ENCODE peak calls at places on chromosomes 3 and 15, in eight cellular contexts. One of them, this sample, is unnamed.

GRCh38 chr3:63635186-63635585 is 17.3 kb upstream of the SNTN start:
- DNase-seq in EL: no peak
- DNase-seq in NCI-H1417: no peak
- DNase-seq in caudate nucleus: no peak
- DNase-seq in activated CD4-positive, CD25-positive, alpha-beta regulatory T cell treated with anti-CD3 and anti-CD28 coated beads, Interleukin-2, amount 50 U/mL, for 72 hours: no peak
- DNase-seq in NCI-H1092: no peak
- DNase-seq in AG08396: no peak
- DNase-seq in M059J: no peak
- DNase-seq in this sample: no peak

GRCh38 chr3:29893024-29893554 is 612.2 kb downstream of the RBMS3 start:
- DNase-seq in EL: no peak
- DNase-seq in NCI-H1417: no peak
- DNase-seq in caudate nucleus: no peak
- DNase-seq in activated CD4-positive, CD25-positive, alpha-beta regulatory T cell treated with anti-CD3 and anti-CD28 coated beads, Interleukin-2, amount 50 U/mL, for 72 hours: no peak
- DNase-seq in NCI-H1092: no peak
- DNase-seq in AG08396: no peak
- DNase-seq in M059J: no peak
- DNase-seq in this sample: no peak

GRCh38 chr3:49716691-49717538 is 2.6 kb downstream of the AMIGO3 start:
- DNase-seq in EL: no peak
- DNase-seq in NCI-H1417: no peak
- DNase-seq in caudate nucleus: no peak
- DNase-seq in activated CD4-positive, CD25-positive, alpha-beta regulatory T cell treated with anti-CD3 and anti-CD28 coated beads, Interleukin-2, amount 50 U/mL, for 72 hours: peak
- DNase-seq in NCI-H1092: no peak
- DNase-seq in AG08396: no peak
- DNase-seq in M059J: no peak
- DNase-seq in this sample: no peak

GRCh38 chr3:86937306-86937791 is 53.6 kb downstream of the VGLL3 start:
- DNase-seq in EL: peak
- DNase-seq in NCI-H1417: no peak
- DNase-seq in caudate nucleus: no peak
- DNase-seq in activated CD4-positive, CD25-positive, alpha-beta regulatory T cell treated with anti-CD3 and anti-CD28 coated beads, Interleukin-2, amount 50 U/mL, for 72 hours: no peak
- DNase-seq in NCI-H1092: no peak
- DNase-seq in AG08396: peak
- DNase-seq in M059J: peak
- DNase-seq in this sample: no peak

GRCh38 chr3:197549261-197549885 is 6.4 kb downstream of the BDH1 start:
- DNase-seq in EL: no peak
- DNase-seq in NCI-H1417: no peak
- DNase-seq in caudate nucleus: no peak
- DNase-seq in activated CD4-positive, CD25-positive, alpha-beta regulatory T cell treated with anti-CD3 and anti-CD28 coated beads, Interleukin-2, amount 50 U/mL, for 72 hours: no peak
- DNase-seq in NCI-H1092: no peak
- DNase-seq in AG08396: no peak
- DNase-seq in M059J: no peak
- DNase-seq in this sample: no peak

GRCh38 chr3:35042210-35042960 is 596.9 kb upstream of the ARPP21 start:
- DNase-seq in EL: no peak
- DNase-seq in NCI-H1417: no peak
- DNase-seq in caudate nucleus: no peak
- DNase-seq in activated CD4-positive, CD25-positive, alpha-beta regulatory T cell treated with anti-CD3 and anti-CD28 coated beads, Interleukin-2, amount 50 U/mL, for 72 hours: no peak
- DNase-seq in NCI-H1092: peak
- DNase-seq in AG08396: no peak
- DNase-seq in M059J: no peak
- DNase-seq in this sample: no peak

GRCh38 chr3:139764936-139765335 is 87.2 kb upstream of the NMNAT3 start:
- DNase-seq in EL: peak
- DNase-seq in NCI-H1417: no peak
- DNase-seq in caudate nucleus: no peak
- DNase-seq in activated CD4-positive, CD25-positive, alpha-beta regulatory T cell treated with anti-CD3 and anti-CD28 coated beads, Interleukin-2, amount 50 U/mL, for 72 hours: no peak
- DNase-seq in NCI-H1092: no peak
- DNase-seq in AG08396: peak
- DNase-seq in M059J: peak
- DNase-seq in this sample: no peak

GRCh38 chr3:102090646-102091045 is 241.3 kb downstream of the NFKBIZ start:
- DNase-seq in EL: peak
- DNase-seq in NCI-H1417: no peak
- DNase-seq in caudate nucleus: no peak
- DNase-seq in activated CD4-positive, CD25-positive, alpha-beta regulatory T cell treated with anti-CD3 and anti-CD28 coated beads, Interleukin-2, amount 50 U/mL, for 72 hours: no peak
- DNase-seq in NCI-H1092: no peak
- DNase-seq in AG08396: no peak
- DNase-seq in M059J: peak
- DNase-seq in this sample: no peak

GRCh38 chr15:51735611-51736010 is 1.8 kb downstream of the LYSMD2 start:
- DNase-seq in EL: no peak
- DNase-seq in NCI-H1417: no peak
- DNase-seq in caudate nucleus: no peak
- DNase-seq in activated CD4-positive, CD25-positive, alpha-beta regulatory T cell treated with anti-CD3 and anti-CD28 coated beads, Interleukin-2, amount 50 U/mL, for 72 hours: no peak
- DNase-seq in NCI-H1092: no peak
- DNase-seq in AG08396: no peak
- DNase-seq in M059J: no peak
- DNase-seq in this sample: no peak

GRCh38 chr3:127031845-127032244 is 48.9 kb downstream of the PLXNA1 start:
- DNase-seq in EL: no peak
- DNase-seq in NCI-H1417: no peak
- DNase-seq in caudate nucleus: no peak
- DNase-seq in activated CD4-positive, CD25-positive, alpha-beta regulatory T cell treated with anti-CD3 and anti-CD28 coated beads, Interleukin-2, amount 50 U/mL, for 72 hours: no peak
- DNase-seq in NCI-H1092: no peak
- DNase-seq in AG08396: no peak
- DNase-seq in M059J: no peak
- DNase-seq in this sample: no peak

GRCh38 chr3:159208080-159208479 is 406.2 kb downstream of the MFSD1 start:
- DNase-seq in EL: no peak
- DNase-seq in NCI-H1417: peak
- DNase-seq in caudate nucleus: no peak
- DNase-seq in activated CD4-positive, CD25-positive, alpha-beta regulatory T cell treated with anti-CD3 and anti-CD28 coated beads, Interleukin-2, amount 50 U/mL, for 72 hours: no peak
- DNase-seq in NCI-H1092: no peak
- DNase-seq in AG08396: peak
- DNase-seq in M059J: peak
- DNase-seq in this sample: no peak

GRCh38 chr15:72358532-72359180 is 17.2 kb downstream of the HEXA start:
- DNase-seq in EL: peak
- DNase-seq in NCI-H1417: no peak
- DNase-seq in caudate nucleus: no peak
- DNase-seq in activated CD4-positive, CD25-positive, alpha-beta regulatory T cell treated with anti-CD3 and anti-CD28 coated beads, Interleukin-2, amount 50 U/mL, for 72 hours: no peak
- DNase-seq in NCI-H1092: no peak
- DNase-seq in AG08396: peak
- DNase-seq in M059J: peak
- DNase-seq in this sample: no peak

GRCh38 chr15:40767838-40768491 is 1.8 kb upstream of the C15orf62 start:
- DNase-seq in EL: no peak
- DNase-seq in NCI-H1417: no peak
- DNase-seq in caudate nucleus: no peak
- DNase-seq in activated CD4-positive, CD25-positive, alpha-beta regulatory T cell treated with anti-CD3 and anti-CD28 coated beads, Interleukin-2, amount 50 U/mL, for 72 hours: no peak
- DNase-seq in NCI-H1092: no peak
- DNase-seq in AG08396: no peak
- DNase-seq in M059J: no peak
- DNase-seq in this sample: no peak

GRCh38 chr15:69508659-69509058 is 56.0 kb downstream of the RPLP1 start:
- DNase-seq in EL: no peak
- DNase-seq in NCI-H1417: no peak
- DNase-seq in caudate nucleus: no peak
- DNase-seq in activated CD4-positive, CD25-positive, alpha-beta regulatory T cell treated with anti-CD3 and anti-CD28 coated beads, Interleukin-2, amount 50 U/mL, for 72 hours: no peak
- DNase-seq in NCI-H1092: no peak
- DNase-seq in AG08396: no peak
- DNase-seq in M059J: no peak
- DNase-seq in this sample: no peak

GRCh38 chr15:69209661-69210060 is 49.2 kb downstream of the GLCE start:
- DNase-seq in EL: no peak
- DNase-seq in NCI-H1417: no peak
- DNase-seq in caudate nucleus: no peak
- DNase-seq in activated CD4-positive, CD25-positive, alpha-beta regulatory T cell treated with anti-CD3 and anti-CD28 coated beads, Interleukin-2, amount 50 U/mL, for 72 hours: no peak
- DNase-seq in NCI-H1092: no peak
- DNase-seq in AG08396: no peak
- DNase-seq in M059J: no peak
- DNase-seq in this sample: no peak

GRCh38 chr3:45497963-45498362 is 96.6 kb upstream of the LIMD1 start:
- DNase-seq in EL: no peak
- DNase-seq in NCI-H1417: no peak
- DNase-seq in caudate nucleus: no peak
- DNase-seq in activated CD4-positive, CD25-positive, alpha-beta regulatory T cell treated with anti-CD3 and anti-CD28 coated beads, Interleukin-2, amount 50 U/mL, for 72 hours: no peak
- DNase-seq in NCI-H1092: no peak
- DNase-seq in AG08396: no peak
- DNase-seq in M059J: no peak
- DNase-seq in this sample: no peak

GRCh38 chr3:185297867-185298266 is 44.0 kb upstream of the EHHADH start:
- DNase-seq in EL: no peak
- DNase-seq in NCI-H1417: no peak
- DNase-seq in caudate nucleus: no peak
- DNase-seq in activated CD4-positive, CD25-positive, alpha-beta regulatory T cell treated with anti-CD3 and anti-CD28 coated beads, Interleukin-2, amount 50 U/mL, for 72 hours: no peak
- DNase-seq in NCI-H1092: no peak
- DNase-seq in AG08396: no peak
- DNase-seq in M059J: no peak
- DNase-seq in this sample: no peak

GRCh38 chr3:47406762-47407149 is 25.9 kb downstream of the PTPN23 start:
- DNase-seq in EL: no peak
- DNase-seq in NCI-H1417: no peak
- DNase-seq in caudate nucleus: no peak
- DNase-seq in activated CD4-positive, CD25-positive, alpha-beta regulatory T cell treated with anti-CD3 and anti-CD28 coated beads, Interleukin-2, amount 50 U/mL, for 72 hours: no peak
- DNase-seq in NCI-H1092: no peak
- DNase-seq in AG08396: no peak
- DNase-seq in M059J: no peak
- DNase-seq in this sample: no peak

GRCh38 chr3:12149029-12149428 is 9.7 kb downstream of the TIMP4 start:
- DNase-seq in EL: no peak
- DNase-seq in NCI-H1417: no peak
- DNase-seq in caudate nucleus: no peak
- DNase-seq in activated CD4-positive, CD25-positive, alpha-beta regulatory T cell treated with anti-CD3 and anti-CD28 coated beads, Interleukin-2, amount 50 U/mL, for 72 hours: no peak
- DNase-seq in NCI-H1092: no peak
- DNase-seq in AG08396: no peak
- DNase-seq in M059J: no peak
- DNase-seq in this sample: no peak

GRCh38 chr3:63193647-63194046 is 84.5 kb upstream of the SYNPR start:
- DNase-seq in EL: peak
- DNase-seq in NCI-H1417: peak
- DNase-seq in caudate nucleus: no peak
- DNase-seq in activated CD4-positive, CD25-positive, alpha-beta regulatory T cell treated with anti-CD3 and anti-CD28 coated beads, Interleukin-2, amount 50 U/mL, for 72 hours: no peak
- DNase-seq in NCI-H1092: peak
- DNase-seq in AG08396: peak
- DNase-seq in M059J: peak
- DNase-seq in this sample: peak

GRCh38 chr15:50128266-50128665 is 9.2 kb upstream of the ATP8B4 start:
- DNase-seq in EL: no peak
- DNase-seq in NCI-H1417: no peak
- DNase-seq in caudate nucleus: no peak
- DNase-seq in activated CD4-positive, CD25-positive, alpha-beta regulatory T cell treated with anti-CD3 and anti-CD28 coated beads, Interleukin-2, amount 50 U/mL, for 72 hours: no peak
- DNase-seq in NCI-H1092: no peak
- DNase-seq in AG08396: no peak
- DNase-seq in M059J: peak
- DNase-seq in this sample: no peak

GRCh38 chr15:42712584-42712983 is 24.3 kb downstream of the CDAN1 start:
- DNase-seq in EL: no peak
- DNase-seq in NCI-H1417: no peak
- DNase-seq in caudate nucleus: no peak
- DNase-seq in activated CD4-positive, CD25-positive, alpha-beta regulatory T cell treated with anti-CD3 and anti-CD28 coated beads, Interleukin-2, amount 50 U/mL, for 72 hours: no peak
- DNase-seq in NCI-H1092: no peak
- DNase-seq in AG08396: no peak
- DNase-seq in M059J: no peak
- DNase-seq in this sample: no peak

GRCh38 chr15:84992157-84992940 is 10.7 kb downstream of the PDE8A start:
- DNase-seq in EL: peak
- DNase-seq in NCI-H1417: no peak
- DNase-seq in caudate nucleus: no peak
- DNase-seq in activated CD4-positive, CD25-positive, alpha-beta regulatory T cell treated with anti-CD3 and anti-CD28 coated beads, Interleukin-2, amount 50 U/mL, for 72 hours: no peak
- DNase-seq in NCI-H1092: no peak
- DNase-seq in AG08396: peak
- DNase-seq in M059J: peak
- DNase-seq in this sample: no peak

GRCh38 chr3:32469151-32469874 is 33.3 kb downstream of the CMTM6 start:
- DNase-seq in EL: no peak
- DNase-seq in NCI-H1417: no peak
- DNase-seq in caudate nucleus: no peak
- DNase-seq in activated CD4-positive, CD25-positive, alpha-beta regulatory T cell treated with anti-CD3 and anti-CD28 coated beads, Interleukin-2, amount 50 U/mL, for 72 hours: no peak
- DNase-seq in NCI-H1092: no peak
- DNase-seq in AG08396: peak
- DNase-seq in M059J: peak
- DNase-seq in this sample: no peak

GRCh38 chr3:195098741-195099525 is 172.0 kb downstream of the XXYLT1 start:
- DNase-seq in EL: no peak
- DNase-seq in NCI-H1417: no peak
- DNase-seq in caudate nucleus: no peak
- DNase-seq in activated CD4-positive, CD25-positive, alpha-beta regulatory T cell treated with anti-CD3 and anti-CD28 coated beads, Interleukin-2, amount 50 U/mL, for 72 hours: no peak
- DNase-seq in NCI-H1092: no peak
- DNase-seq in AG08396: no peak
- DNase-seq in M059J: no peak
- DNase-seq in this sample: no peak

This sample was measured in NCI-H460.